ENCODE peak calls at places on chromosomes 3 and 15, in six cellular contexts. Z, P, U, M, S and Y are unnamed samples.

GRCh38 chr3:74000715-74001114 is 376.0 kb upstream of the PDZRN3 start:
- DNase-seq in Z (no peak), P (no peak), U (no peak), M (no peak), S (no peak), Y (no peak)

GRCh38 chr15:64902863-64903262 is 8.8 kb upstream of the ANKDD1A start:
- DNase-seq in Z (no peak), P (no peak), U (no peak), M (no peak), S (no peak), Y (no peak)

GRCh38 chr15:61530769-61531168 is 301.7 kb upstream of the RORA start:
- DNase-seq in Z (no peak), P (no peak), U (peak; percentile 43), M (peak; percentile 3), S (no peak), Y (no peak)

GRCh38 chr3:182568756-182569155 is 224.5 kb upstream of the ATP11B start:
- DNase-seq in Z (no peak), P (no peak), U (no peak), M (no peak), S (no peak), Y (no peak)

GRCh38 chr3:100891827-100892226 is 101.4 kb downstream of the ABI3BP start:
- DNase-seq in Z (no peak), P (peak; percentile 10), U (no peak), M (no peak), S (no peak), Y (no peak)

GRCh38 chr15:40055576-40056293 is 16.8 kb upstream of the SRP14 start:
- DNase-seq in Z (no peak), P (no peak), U (no peak), M (no peak), S (no peak), Y (no peak)

GRCh38 chr3:53890726-53891499 is 746 bp downstream of the SELENOK start:
- DNase-seq in Z (peak; percentile 65), P (peak; percentile 42), U (no peak), M (peak; percentile 53), S (no peak), Y (peak; percentile 82)

GRCh38 chr3:194346035-194346434 is 5.1 kb downstream of the CPN2 start:
- DNase-seq in Z (no peak), P (no peak), U (no peak), M (no peak), S (no peak), Y (no peak)

GRCh38 chr3:67647390-67647878 is 7.0 kb downstream of the SUCLG2 start:
- DNase-seq in Z (peak; percentile 99), P (peak; percentile 99), U (no peak), M (peak; percentile 44), S (no peak), Y (peak; percentile 86)

GRCh38 chr15:88243895-88244787 is 12.4 kb downstream of the NTRK3 start:
- DNase-seq in Z (peak; percentile 26), P (peak; percentile 13), U (peak; percentile 54), M (peak; percentile 22), S (peak; percentile 48), Y (peak; percentile 40)

GRCh38 chr3:72010044-72010443 is 225.1 kb upstream of the PROK2 start:
- DNase-seq in Z (no peak), P (no peak), U (no peak), M (no peak), S (no peak), Y (no peak)

GRCh38 chr3:30472090-30472489 is 134.3 kb upstream of the TGFBR2 start:
- DNase-seq in Z (no peak), P (no peak), U (no peak), M (no peak), S (no peak), Y (no peak)

GRCh38 chr3:95134693-95135375 is 1072.0 kb downstream of the NSUN3 start:
- DNase-seq in Z (peak; percentile 5), P (no peak), U (no peak), M (no peak), S (no peak), Y (no peak)

GRCh38 chr3:144114767-144115166 is 143.1 kb downstream of the DIPK2A start:
- DNase-seq in Z (peak; percentile 5), P (peak; percentile 3), U (no peak), M (no peak), S (no peak), Y (no peak)

GRCh38 chr15:99106417-99107220 is 1.7 kb downstream of the SYNM start:
- DNase-seq in Z (peak; percentile 92), P (peak; percentile 98), U (no peak), M (peak; percentile 49), S (no peak), Y (no peak)

GRCh38 chr3:128486692-128487537 is 6.1 kb downstream of the GATA2 start:
- DNase-seq in Z (peak; percentile 51), P (peak; percentile 41), U (peak; percentile 61), M (peak; percentile 43), S (no peak), Y (no peak)

GRCh38 chr3:139935866-139936817 is 1.2 kb downstream of the CLSTN2 start:
- DNase-seq in Z (peak; percentile 20), P (no peak), U (peak; percentile 44), M (no peak), S (peak; percentile 30), Y (peak; percentile 73)

GRCh38 chr3:142946861-142947260 is 16.6 kb downstream of the PAQR9 start:
- DNase-seq in Z (no peak), P (no peak), U (no peak), M (no peak), S (no peak), Y (no peak)

GRCh38 chr15:37898385-37898784 is 36.1 kb upstream of the TMCO5A start:
- DNase-seq in Z (no peak), P (peak; percentile 43), U (no peak), M (no peak), S (no peak), Y (no peak)

GRCh38 chr3:186021673-186022362 is 84.0 kb upstream of the TRA2B start:
- DNase-seq in Z (peak; percentile 92), P (peak; percentile 95), U (no peak), M (no peak), S (no peak), Y (peak; percentile 50)

GRCh38 chr15:34754171-34754580 is 622 bp downstream of the GJD2 start:
- DNase-seq in Z (no peak), P (no peak), U (no peak), M (no peak), S (no peak), Y (no peak)

GRCh38 chr3:32420138-32420981 is 28.7 kb downstream of the CMTM7 start:
- DNase-seq in Z (no peak), P (peak; percentile 62), U (peak; percentile 78), M (peak; percentile 85), S (no peak), Y (peak; percentile 55)

GRCh38 chr15:64247906-64248541 is 85.2 kb upstream of the PPIB start:
- DNase-seq in Z (peak; percentile 97), P (peak; percentile 90), U (peak; percentile 53), M (peak; percentile 95), S (peak; percentile 29), Y (peak; percentile 79)

GRCh38 chr3:57818772-57819171 is 62.7 kb downstream of the SLMAP start:
- DNase-seq in Z (no peak), P (no peak), U (no peak), M (no peak), S (no peak), Y (no peak)

GRCh38 chr15:76310470-76311070 is 699 bp downstream of the ETFA start:
- DNase-seq in Z (peak; percentile 67), P (no peak), U (no peak), M (peak; percentile 37), S (no peak), Y (peak; percentile 36)

GRCh38 chr3:44125882-44126281 is 115.8 kb upstream of the TOPAZ1 start:
- DNase-seq in Z (no peak), P (no peak), U (no peak), M (no peak), S (no peak), Y (peak; percentile 56)

GRCh38 chr3:58217209-58217811 is 6.5 kb upstream of the DNASE1L3 start:
- DNase-seq in Z (peak; percentile 80), P (peak; percentile 51), U (peak; percentile 89), M (peak; percentile 77), S (peak; percentile 75), Y (peak; percentile 75)

GRCh38 chr3:151278223-151278622 is at the start of gene P2RY14:
- DNase-seq in Z (no peak), P (no peak), U (no peak), M (no peak), S (no peak), Y (no peak)

GRCh38 chr3:60217156-60217911 is 1033.9 kb downstream of the FHIT start:
- DNase-seq in Z (no peak), P (peak; percentile 2), U (no peak), M (no peak), S (no peak), Y (no peak)

GRCh38 chr3:117887031-117887430 is 1147.6 kb downstream of the IGSF11 start:
- DNase-seq in Z (no peak), P (no peak), U (no peak), M (no peak), S (no peak), Y (no peak)

GRCh38 chr15:42608110-42608531 is 32.7 kb downstream of the STARD9 start:
- DNase-seq in Z (peak; percentile 45), P (no peak), U (no peak), M (peak; percentile 65), S (no peak), Y (no peak)

DNA sequence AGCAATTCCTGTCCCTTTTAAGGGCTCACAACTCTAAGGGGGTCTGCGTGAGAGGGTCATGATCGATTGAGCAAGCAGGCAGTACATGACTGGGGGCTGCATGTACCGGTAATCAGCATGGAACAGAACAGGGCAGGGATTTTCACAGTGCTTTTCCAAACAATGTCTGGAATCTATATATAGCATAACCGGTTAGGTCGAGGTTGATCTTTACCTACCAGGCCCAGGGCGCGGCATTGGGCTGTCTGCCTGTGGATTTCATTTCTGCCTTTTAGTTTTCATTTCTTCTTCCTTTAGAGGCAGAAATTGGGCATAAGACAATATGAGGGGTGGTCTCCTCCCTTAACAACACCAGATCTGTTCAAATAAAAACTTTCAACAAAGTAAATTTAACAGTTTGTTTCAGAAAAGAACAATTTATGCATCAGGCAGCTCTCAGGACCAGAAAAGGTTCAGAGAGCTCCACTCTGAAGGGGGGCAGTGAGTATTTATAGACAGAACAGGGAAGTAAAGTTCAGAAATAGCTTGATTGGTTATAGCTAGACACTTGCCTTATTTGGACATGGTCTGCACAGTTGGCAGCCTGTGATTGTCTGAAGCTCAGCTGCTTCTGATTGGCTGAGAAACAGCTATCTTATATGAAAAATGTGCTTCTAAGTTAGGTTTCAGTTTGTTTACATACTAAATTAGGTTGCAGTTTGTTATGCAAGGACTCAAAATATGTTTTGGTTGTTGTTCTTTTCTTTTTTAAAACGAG is 17.2 kb upstream of the B4GALT4 start:
- DNase-seq in Z (peak; percentile 26), P (peak; percentile 41), U (no peak), M (no peak), S (no peak), Y (no peak)
- H2AFZ ChIP-seq in Z (no peak overlapping the region), P (no peak overlapping the region), U (no peak overlapping the region), M (peak overlapping the region; percentile 47), S (peak overlapping the region; percentile 75), Y (peak overlapping the region; percentile 21)

GRCh38 chr3:196849180-196849721 is 18.5 kb upstream of the SENP5 start:
- DNase-seq in Z (no peak), P (no peak), U (no peak), M (no peak), S (no peak), Y (no peak)
- H2AFZ ChIP-seq in Z (no peak overlapping the region), P (no peak overlapping the region), U (no peak overlapping the region), M (no peak overlapping the region), S (no peak overlapping the region), Y (no peak overlapping the region)

GRCh38 chr3:12758025-12758830 is 831 bp downstream of the TMEM40 start:
- DNase-seq in Z (peak; percentile 73), P (peak; percentile 67), U (no peak), M (peak; percentile 59), S (no peak), Y (peak; percentile 56)
- H2AFZ ChIP-seq in Z (no peak overlapping the region), P (peak overlapping the region; percentile 88), U (peak overlapping the region; percentile 43), M (peak overlapping the region; percentile 74), S (peak overlapping the region; percentile 62), Y (peak overlapping the region; percentile 36)

GRCh38 chr3:108471346-108471935 is 39.0 kb downstream of the MYH15 start:
- DNase-seq in Z (peak; percentile 43), P (peak; percentile 16), U (no peak), M (no peak), S (no peak), Y (no peak)
- H2AFZ ChIP-seq in Z (no peak overlapping the region), P (peak overlapping the region; percentile 82), U (no peak overlapping the region), M (peak overlapping the region; percentile 94), S (peak overlapping the region; percentile 13), Y (no peak overlapping the region)